ENCODE peak calls at places on chromosomes 2 and 18, in nine cellular contexts. S, Z, V, W, G, J, M, R and Q are unnamed samples.

GRCh38 chr2:163175294-163175693 is 336.7 kb upstream of the KCNH7 start:
- DNase-seq in S (no peak), Z (no peak), V (no peak), W (no peak), G (no peak), J (no peak), M (no peak), R (no peak), Q (no peak)

GRCh38 chr2:142997254-142997653 is 119.8 kb downstream of the KYNU start:
- DNase-seq in S (no peak), Z (no peak), V (no peak), W (no peak), G (no peak), J (no peak), M (no peak), R (no peak), Q (no peak)

GRCh38 chr2:207725815-207726578 is 14.6 kb downstream of the CCNYL1 start:
- DNase-seq in S (no peak), Z (no peak), V (no peak), W (no peak), G (no peak), J (peak), M (no peak), R (no peak), Q (no peak)

GRCh38 chr2:11552260-11552638 is 18.4 kb downstream of the GREB1 start:
- DNase-seq in S (no peak), Z (no peak), V (no peak), W (no peak), G (no peak), J (no peak), M (no peak), R (no peak), Q (no peak)

GRCh38 chr2:62972601-62973000 is 78.0 kb upstream of the OTX1 start:
- DNase-seq in S (no peak), Z (no peak), V (no peak), W (no peak), G (no peak), J (no peak), M (no peak), R (no peak), Q (no peak)

GRCh38 chr18:43129946-43130523 is 14.6 kb upstream of the RIT2 start:
- DNase-seq in S (peak), Z (no peak), V (no peak), W (no peak), G (no peak), J (peak), M (no peak), R (no peak), Q (no peak)

GRCh38 chr2:132884292-132884691 is 214.3 kb upstream of the LYPD1 start:
- DNase-seq in S (no peak), Z (no peak), V (no peak), W (no peak), G (no peak), J (no peak), M (no peak), R (no peak), Q (no peak)

GRCh38 chr2:198692907-198693510 is 764.7 kb downstream of the SATB2 start:
- DNase-seq in S (no peak), Z (no peak), V (no peak), W (no peak), G (no peak), J (peak), M (no peak), R (no peak), Q (no peak)

GRCh38 chr2:111896576-111896975 is 1.8 kb upstream of the MERTK start:
- DNase-seq in S (no peak), Z (no peak), V (no peak), W (no peak), G (no peak), J (no peak), M (no peak), R (no peak), Q (no peak)

GRCh38 chr2:84427235-84428138 is 31.6 kb downstream of the SUCLG1 start:
- DNase-seq in S (peak), Z (no peak), V (no peak), W (no peak), G (no peak), J (no peak), M (peak), R (no peak), Q (no peak)

GRCh38 chr2:197233473-197233872 is 77.1 kb downstream of the ANKRD44 start:
- DNase-seq in S (no peak), Z (no peak), V (no peak), W (no peak), G (no peak), J (no peak), M (no peak), R (no peak), Q (no peak)

GRCh38 chr2:123521868-123522267 is 503.2 kb upstream of the CNTNAP5 start:
- DNase-seq in S (no peak), Z (no peak), V (no peak), W (no peak), G (no peak), J (no peak), M (no peak), R (no peak), Q (no peak)

GRCh38 chr2:222017232-222017631 is 281.6 kb downstream of the PAX3 start:
- DNase-seq in S (no peak), Z (no peak), V (no peak), W (no peak), G (no peak), J (no peak), M (no peak), R (no peak), Q (no peak)

GRCh38 chr2:12347049-12347448 is 369.7 kb upstream of the TRIB2 start:
- DNase-seq in S (no peak), Z (no peak), V (no peak), W (no peak), G (no peak), J (no peak), M (no peak), R (no peak), Q (no peak)

GRCh38 chr2:38515155-38516074 is 87.3 kb downstream of the HNRNPLL start:
- DNase-seq in S (peak), Z (no peak), V (no peak), W (no peak), G (no peak), J (no peak), M (no peak), R (no peak), Q (no peak)

GRCh38 chr2:218985021-218985324 is at the start of gene FEV:
- DNase-seq in S (no peak), Z (no peak), V (no peak), W (no peak), G (no peak), J (peak), M (no peak), R (no peak), Q (no peak)

GRCh38 chr2:104521247-104521646 is 332.7 kb upstream of the POU3F3 start:
- DNase-seq in S (no peak), Z (no peak), V (no peak), W (peak), G (no peak), J (peak), M (peak), R (no peak), Q (no peak)

GRCh38 chr2:54259413-54260240 is 3.6 kb upstream of the TSPYL6 start:
- DNase-seq in S (no peak), Z (no peak), V (no peak), W (no peak), G (no peak), J (no peak), M (no peak), R (no peak), Q (no peak)

GRCh38 chr2:201358684-201359083 is 1.5 kb upstream of the FLACC1 start:
- DNase-seq in S (peak), Z (no peak), V (no peak), W (no peak), G (no peak), J (no peak), M (no peak), R (no peak), Q (peak)

GRCh38 chr2:235577404-235578330 is 83.8 kb downstream of the AGAP1 start:
- DNase-seq in S (peak), Z (no peak), V (no peak), W (no peak), G (no peak), J (no peak), M (peak), R (no peak), Q (no peak)

GRCh38 chr18:61333271-61333745 is at the start of gene CDH20:
- DNase-seq in S (no peak), Z (no peak), V (no peak), W (peak), G (no peak), J (no peak), M (no peak), R (no peak), Q (no peak)

GRCh38 chr2:68589963-68590362 is 53.4 kb upstream of the PROKR1 start:
- DNase-seq in S (peak), Z (no peak), V (no peak), W (no peak), G (no peak), J (no peak), M (no peak), R (no peak), Q (no peak)

GRCh38 chr18:59873616-59874015 is 26.2 kb upstream of the PMAIP1 start:
- DNase-seq in S (peak), Z (no peak), V (no peak), W (no peak), G (no peak), J (no peak), M (no peak), R (no peak), Q (no peak)

GRCh38 chr2:119264781-119265692 is 41.4 kb downstream of the STEAP3 start:
- DNase-seq in S (peak), Z (peak), V (peak), W (peak), G (no peak), J (peak), M (peak), R (peak), Q (no peak)

GRCh38 chr2:176085861-176086771 is 2.4 kb upstream of the EVX2 start:
- DNase-seq in S (peak), Z (no peak), V (no peak), W (no peak), G (no peak), J (peak), M (peak), R (no peak), Q (no peak)

GRCh38 chr2:46438794-46439193 is 40.6 kb upstream of the TMEM247 start:
- DNase-seq in S (no peak), Z (no peak), V (no peak), W (no peak), G (no peak), J (no peak), M (no peak), R (no peak), Q (no peak)

GRCh38 chr2:96692094-96692971 is 47.5 kb downstream of the LMAN2L start:
- DNase-seq in S (no peak), Z (no peak), V (no peak), W (no peak), G (no peak), J (no peak), M (no peak), R (no peak), Q (no peak)

GRCh38 chr18:8177330-8178016 is 431.8 kb upstream of the RAB12 start:
- DNase-seq in S (no peak), Z (no peak), V (no peak), W (peak), G (no peak), J (peak), M (peak), R (no peak), Q (no peak)

GRCh38 chr2:137676348-137676747 is 287.9 kb upstream of the HNMT start:
- DNase-seq in S (no peak), Z (no peak), V (no peak), W (no peak), G (no peak), J (no peak), M (no peak), R (no peak), Q (no peak)

GRCh38 chr2:51225377-51225776 is 193.4 kb upstream of the NRXN1 start:
- DNase-seq in S (no peak), Z (no peak), V (no peak), W (no peak), G (no peak), J (no peak), M (no peak), R (no peak), Q (no peak)

GRCh38 chr2:148989882-148990493 is 48.5 kb upstream of the LYPD6B start:
- DNase-seq in S (peak), Z (peak), V (peak), W (peak), G (no peak), J (peak), M (peak), R (no peak), Q (no peak)

GRCh38 chr2:67503066-67503795 is 106.1 kb downstream of the ETAA1 start:
- DNase-seq in S (peak), Z (no peak), V (no peak), W (no peak), G (no peak), J (no peak), M (no peak), R (no peak), Q (no peak)

GRCh38 chr2:227939271-227940027 is 68.0 kb downstream of the DAW1 start:
- DNase-seq in S (peak), Z (no peak), V (peak), W (peak), G (no peak), J (peak), M (peak), R (no peak), Q (no peak)

GRCh38 chr2:224008702-224009261 is 30.3 kb downstream of the SERPINE2 start:
- DNase-seq in S (peak), Z (no peak), V (no peak), W (peak), G (no peak), J (no peak), M (peak), R (no peak), Q (no peak)

GRCh38 chr18:711693-712400 is 583 bp downstream of the ENOSF1 start:
- DNase-seq in S (peak), Z (peak), V (peak), W (peak), G (peak), J (peak), M (peak), R (peak), Q (no peak)

GRCh38 chr2:99756059-99756458 is 266.2 kb upstream of the REV1 start:
- DNase-seq in S (no peak), Z (no peak), V (no peak), W (no peak), G (no peak), J (no peak), M (no peak), R (no peak), Q (no peak)

GRCh38 chr2:226213717-226214116 is 585.9 kb downstream of the IRS1 start:
- DNase-seq in S (peak), Z (no peak), V (no peak), W (no peak), G (no peak), J (no peak), M (no peak), R (no peak), Q (no peak)